ENCODE peak calls at places on chromosomes 2 and 18, in five cellular contexts. D, N, C, M and U are unnamed samples.

GRCh38 chr2:3108105-3108504 is 269.5 kb downstream of the EIPR1 start:
- DNase-seq in D (no peak), N (no peak), C (no peak), M (no peak), U (no peak)

GRCh38 chr2:108169982-108170625 is 69.7 kb upstream of the SULT1C3 start:
- DNase-seq in D (no peak), N (no peak), C (peak), M (no peak), U (peak)

GRCh38 chr18:39788395-39788794 is 2166.6 kb upstream of the PIK3C3 start:
- DNase-seq in D (no peak), N (no peak), C (no peak), M (no peak), U (peak)

GRCh38 chr2:100376836-100377235 is 40.6 kb downstream of the CHST10 start:
- DNase-seq in D (no peak), N (no peak), C (no peak), M (no peak), U (no peak)

GRCh38 chr2:43340945-43341356 is 114.5 kb upstream of the ZFP36L2 start:
- DNase-seq in D (no peak), N (peak), C (peak), M (no peak), U (no peak)

GRCh38 chr2:20661028-20661980 is 5.6 kb upstream of the GDF7 start:
- DNase-seq in D (no peak), N (peak), C (peak), M (peak), U (peak)

GRCh38 chr2:85547089-85547858 is 8.3 kb downstream of the MAT2A start:
- DNase-seq in D (no peak), N (no peak), C (no peak), M (no peak), U (no peak)

GRCh38 chr2:65232636-65233035 is 5.0 kb downstream of the ACTR2 start:
- DNase-seq in D (no peak), N (no peak), C (peak), M (no peak), U (peak)

GRCh38 chr2:230940476-230940815 is 15.4 kb upstream of the GPR55 start:
- DNase-seq in D (no peak), N (no peak), C (no peak), M (no peak), U (no peak)

GRCh38 chr2:208098267-208098666 is 26.1 kb downstream of the CRYGD start:
- DNase-seq in D (no peak), N (no peak), C (no peak), M (no peak), U (no peak)

GRCh38 chr2:43171789-43172188 is 54.6 kb downstream of the ZFP36L2 start:
- DNase-seq in D (peak), N (no peak), C (peak), M (no peak), U (no peak)

GRCh38 chr18:79528846-79529245 is 133.1 kb downstream of the NFATC1 start:
- DNase-seq in D (peak), N (peak), C (peak), M (peak), U (peak)

GRCh38 chr2:96771792-96772618 is 11.3 kb downstream of the CNNM4 start:
- DNase-seq in D (no peak), N (no peak), C (no peak), M (no peak), U (peak)

GRCh38 chr2:36902385-36903120 is 63.8 kb downstream of the STRN start:
- DNase-seq in D (no peak), N (no peak), C (no peak), M (no peak), U (no peak)

GRCh38 chr2:189916651-189917050 is 132.4 kb downstream of the PMS1 start:
- DNase-seq in D (no peak), N (no peak), C (no peak), M (no peak), U (no peak)

GRCh38 chr2:6073260-6074141 is 381.3 kb downstream of the SOX11 start:
- DNase-seq in D (no peak), N (no peak), C (peak), M (no peak), U (peak)

GRCh38 chr2:98736464-98736889 is 5.5 kb upstream of the MGAT4A start:
- DNase-seq in D (no peak), N (peak), C (no peak), M (no peak), U (no peak)

GRCh38 chr2:61714210-61714609 is 139.7 kb downstream of the FAM161A start:
- DNase-seq in D (peak), N (no peak), C (no peak), M (no peak), U (no peak)

GRCh38 chr18:11251891-11252270 is 102.5 kb upstream of the PIEZO2 start:
- DNase-seq in D (no peak), N (no peak), C (peak), M (no peak), U (no peak)

GRCh38 chr2:64904405-64905329 is 84.5 kb upstream of the SLC1A4 start:
- DNase-seq in D (no peak), N (no peak), C (no peak), M (no peak), U (peak)

GRCh38 chr2:227379095-227379494 is at the start of gene TM4SF20:
- DNase-seq in D (no peak), N (no peak), C (no peak), M (no peak), U (peak)

GRCh38 chr18:58592223-58593214 is 36.4 kb downstream of the ALPK2 start:
- DNase-seq in D (no peak), N (no peak), C (no peak), M (no peak), U (no peak)

GRCh38 chr2:201130524-201131186 is 14.7 kb downstream of the CFLAR start:
- DNase-seq in D (no peak), N (peak), C (peak), M (no peak), U (no peak)

GRCh38 chr2:196168181-196168580 is 3.2 kb downstream of the STK17B start:
- DNase-seq in D (no peak), N (no peak), C (peak), M (no peak), U (no peak)

GRCh38 chr2:141468746-141469145 is 662.1 kb downstream of the LRP1B start:
- DNase-seq in D (no peak), N (no peak), C (no peak), M (no peak), U (peak)

GRCh38 chr2:205947621-205948495 is 138.1 kb downstream of the INO80D start:
- DNase-seq in D (peak), N (peak), C (peak), M (peak), U (peak)

GRCh38 chr18:46678785-46679404 is 21.9 kb upstream of the LOXHD1 start:
- DNase-seq in D (no peak), N (no peak), C (no peak), M (no peak), U (no peak)

GRCh38 chr2:124088621-124089020 is 63.5 kb downstream of the CNTNAP5 start:
- DNase-seq in D (no peak), N (no peak), C (no peak), M (no peak), U (peak)

GRCh38 chr2:211033765-211034164 is 477.4 kb downstream of the CPS1 start:
- DNase-seq in D (no peak), N (no peak), C (no peak), M (no peak), U (peak)

GRCh38 chr2:30764021-30764800 is 43.0 kb downstream of the CAPN13 start:
- DNase-seq in D (no peak), N (no peak), C (no peak), M (no peak), U (peak)

GRCh38 chr18:5393779-5394178 is 98.3 kb upstream of the ZBTB14 start:
- DNase-seq in D (no peak), N (peak), C (peak), M (no peak), U (no peak)

GRCh38 chr18:10119991-10120390 is 206.2 kb downstream of the VAPA start:
- DNase-seq in D (no peak), N (no peak), C (no peak), M (no peak), U (no peak)

GRCh38 chr2:144320491-144320890 is 199.4 kb downstream of the ZEB2 start:
- DNase-seq in D (no peak), N (peak), C (peak), M (no peak), U (peak)

GRCh38 chr2:140650825-140651224 is 1480.0 kb downstream of the LRP1B start:
- DNase-seq in D (no peak), N (no peak), C (peak), M (no peak), U (no peak)

GRCh38 chr2:101185656-101186055 is 34.5 kb upstream of the TBC1D8 start:
- DNase-seq in D (no peak), N (no peak), C (no peak), M (no peak), U (no peak)

GRCh38 chr2:62787381-62787780 is 81.9 kb downstream of the EHBP1 start:
- DNase-seq in D (no peak), N (no peak), C (peak), M (no peak), U (peak)

GRCh38 chr2:176830362-176830761 is 382.2 kb upstream of the HNRNPA3 start:
- DNase-seq in D (no peak), N (no peak), C (no peak), M (no peak), U (peak)

GRCh38 chr2:224343226-224343625 is 58.7 kb downstream of the FAM124B start:
- DNase-seq in D (no peak), N (no peak), C (no peak), M (no peak), U (no peak)

GRCh38 chr18:49884465-49884864 is 71.1 kb upstream of the ACAA2 start:
- DNase-seq in D (no peak), N (no peak), C (no peak), M (no peak), U (no peak)